ENCODE peak calls at places on chromosomes 3 and 15, in five cellular contexts. L is stomach, F is thyroid gland, C is A549, D is IMR-90. H is an unnamed sample. For H3K4me1, the result is how much of the 10 kb centered on the place peaks cover.

GRCh38 chr3:196968233-196969000 is at the start of gene PIGZ:
- DNase-seq in D (no peak), C (no peak), L (peak), F (peak), H (no peak)

GRCh38 chr3:52299815-52300611 is 12.4 kb downstream of the GLYCTK start:
- DNase-seq in L (peak), D (peak), F (peak), C (peak), H (peak)

GRCh38 chr15:51229907-51230328 is 108.5 kb downstream of the CYP19A1 start:
- DNase-seq in D (peak), F (no peak), L (no peak), C (peak), H (no peak)

GRCh38 chr3:59046839-59047238 is 3.0 kb downstream of the CFAP20DC start:
- DNase-seq in C (no peak), D (no peak), F (no peak), L (no peak), H (no peak)

GRCh38 chr3:31613654-31614053 is 80.9 kb downstream of the STT3B start:
- DNase-seq in L (no peak), C (no peak), F (no peak), D (peak), H (no peak)

GRCh38 chr3:69294014-69294771 is 91.7 kb downstream of the FRMD4B start:
- DNase-seq in F (no peak), C (peak), L (no peak), D (no peak), H (no peak)

GRCh38 chr3:32239638-32240550 is 1.4 kb downstream of the CMTM8 start:
- DNase-seq in F (peak), C (peak), D (no peak), L (peak), H (peak)

GRCh38 chr3:167305340-167305739 is 74.8 kb downstream of the ZBBX start:
- DNase-seq in F (no peak), C (no peak), L (no peak), D (no peak), H (no peak)

GRCh38 chr15:79408041-79408440 is 24.1 kb upstream of the MINAR1 start:
- DNase-seq in L (no peak), D (no peak), F (no peak), C (no peak), H (no peak)

GRCh38 chr3:149581248-149581647 is 76.6 kb downstream of the WWTR1 start:
- DNase-seq in C (no peak), F (no peak), L (no peak), D (no peak), H (no peak)

GRCh38 chr3:4222574-4222973 is 80.6 kb upstream of the SETMAR start:
- DNase-seq in F (no peak), L (no peak), D (no peak), C (no peak), H (no peak)

GRCh38 chr3:124607163-124607562 is 123.1 kb upstream of the UMPS start:
- DNase-seq in C (no peak), L (no peak), D (peak), F (no peak), H (no peak)

GRCh38 chr15:74307827-74308642 is 59.4 kb downstream of the CYP11A1 start:
- DNase-seq in C (peak), D (peak), L (peak), F (peak), H (peak)

GRCh38 chr3:133468251-133468721 is 68.4 kb downstream of the BFSP2 start:
- DNase-seq in C (no peak), F (no peak), D (peak), L (no peak), H (no peak)

GRCh38 chr3:44136421-44136820 is 105.3 kb upstream of the TOPAZ1 start:
- DNase-seq in F (no peak), C (no peak), D (no peak), L (no peak), H (no peak)

GRCh38 chr15:31136016-31136415 is 34.5 kb upstream of the TRPM1 start:
- DNase-seq in F (no peak), L (no peak), D (no peak), C (peak), H (no peak)

GRCh38 chr3:49124991-49125670 is 4.5 kb upstream of the USP19 start:
- DNase-seq in C (no peak), D (peak), L (no peak), F (no peak), H (no peak)

GRCh38 chr3:136889947-136890346 is 27.9 kb downstream of the NCK1 start:
- DNase-seq in C (no peak), D (no peak), L (no peak), F (no peak), H (no peak)

GRCh38 chr15:84810073-84810840 is 6.9 kb upstream of the ALPK3 start:
- DNase-seq in D (peak), C (no peak), L (no peak), F (no peak), H (no peak)

GRCh38 chr15:90184119-90184785 is 16.9 kb upstream of the SEMA4B start:
- DNase-seq in F (peak), L (peak), C (peak), D (no peak), H (peak)

GRCh38 chr3:192571197-192571791 is 156.0 kb downstream of the FGF12 start:
- DNase-seq in L (peak), D (peak), C (peak), F (peak), H (peak)

GRCh38 chr15:63476229-63476632 is 28.2 kb upstream of the USP3 start:
- DNase-seq in D (peak), F (no peak), L (no peak), C (peak), H (no peak)

GRCh38 chr3:120824613-120825012 is 82.1 kb downstream of the GTF2E1 start:
- DNase-seq in D (no peak), L (no peak), F (no peak), C (no peak), H (no peak)

GRCh38 chr3:138747229-138747628 is 87.5 kb downstream of the PIK3CB start:
- DNase-seq in D (no peak), F (no peak), L (no peak), C (no peak), H (no peak)

GRCh38 chr3:167653155-167653554 is 587 bp downstream of the WDR49 start:
- DNase-seq in D (no peak), L (no peak), F (no peak), C (no peak), H (no peak)

GRCh38 chr3:64444619-64445317 is 219.5 kb upstream of the PRICKLE2 start:
- DNase-seq in L (no peak), C (no peak), D (no peak), F (no peak), H (peak)

GRCh38 chr15:73936181-73936580 is 9.9 kb downstream of the LOXL1 start:
- DNase-seq in C (no peak), F (no peak), D (peak), L (no peak), H (no peak)

GRCh38 chr3:44880284-44880683 is 5.9 kb downstream of the TGM4 start:
- DNase-seq in D (peak), C (no peak), L (no peak), F (peak), H (no peak)

GRCh38 chr3:128060473-128061381 is 8.5 kb downstream of the SEC61A1 start:
- DNase-seq in L (no peak), F (no peak), D (peak), C (no peak), H (no peak)

GRCh38 chr3:115975353-115975752 is 352.0 kb downstream of the GAP43 start:
- DNase-seq in L (no peak), D (peak), F (no peak), C (peak), H (no peak)

GRCh38 chr15:73575636-73576247 is 57.4 kb downstream of the NPTN start:
- DNase-seq in F (peak), L (peak), D (peak), C (no peak), H (peak)

GRCh38 chr3:172355836-172356235 is 92.4 kb downstream of the GHSR start:
- DNase-seq in C (peak), L (peak), F (peak), D (peak), H (peak)

GRCh38 chr3:106765342-106765741 is 611.9 kb upstream of the CCDC54 start:
- DNase-seq in F (no peak), L (no peak), D (peak), C (peak), H (no peak)

GRCh38 chr3:115657168-115657567 is 33.9 kb downstream of the GAP43 start:
- DNase-seq in L (no peak), C (no peak), F (no peak), D (no peak), H (no peak)

GRCh38 chr3:157920804-157921203 is 185.4 kb downstream of the SHOX2 start:
- DNase-seq in F (no peak), C (no peak), D (no peak), L (no peak), H (no peak)

GRCh38 chr3:132641837-132642538 is 17.6 kb downstream of the ACAD11 start:
- DNase-seq in D (peak), L (no peak), F (no peak), C (peak), H (no peak)

GRCh38 chr3:81989274-81989673 is 227.8 kb upstream of the GBE1 start:
- DNase-seq in L (no peak), D (no peak), C (no peak), F (no peak), H (no peak)

GRCh38 chr3:81983382-81983781 is 221.9 kb upstream of the GBE1 start:
- DNase-seq in C (no peak), D (no peak), F (no peak), L (no peak), H (no peak)

GRCh38 chr3:81980566-81981494 is 219.4 kb upstream of the GBE1 start:
- DNase-seq in C (no peak), L (no peak), D (no peak), F (no peak), H (no peak)

GRCh38 chr3:81989773-81990172 is 228.3 kb upstream of the GBE1 start:
- DNase-seq in L (no peak), F (no peak), C (no peak), D (no peak), H (no peak)

DNA sequence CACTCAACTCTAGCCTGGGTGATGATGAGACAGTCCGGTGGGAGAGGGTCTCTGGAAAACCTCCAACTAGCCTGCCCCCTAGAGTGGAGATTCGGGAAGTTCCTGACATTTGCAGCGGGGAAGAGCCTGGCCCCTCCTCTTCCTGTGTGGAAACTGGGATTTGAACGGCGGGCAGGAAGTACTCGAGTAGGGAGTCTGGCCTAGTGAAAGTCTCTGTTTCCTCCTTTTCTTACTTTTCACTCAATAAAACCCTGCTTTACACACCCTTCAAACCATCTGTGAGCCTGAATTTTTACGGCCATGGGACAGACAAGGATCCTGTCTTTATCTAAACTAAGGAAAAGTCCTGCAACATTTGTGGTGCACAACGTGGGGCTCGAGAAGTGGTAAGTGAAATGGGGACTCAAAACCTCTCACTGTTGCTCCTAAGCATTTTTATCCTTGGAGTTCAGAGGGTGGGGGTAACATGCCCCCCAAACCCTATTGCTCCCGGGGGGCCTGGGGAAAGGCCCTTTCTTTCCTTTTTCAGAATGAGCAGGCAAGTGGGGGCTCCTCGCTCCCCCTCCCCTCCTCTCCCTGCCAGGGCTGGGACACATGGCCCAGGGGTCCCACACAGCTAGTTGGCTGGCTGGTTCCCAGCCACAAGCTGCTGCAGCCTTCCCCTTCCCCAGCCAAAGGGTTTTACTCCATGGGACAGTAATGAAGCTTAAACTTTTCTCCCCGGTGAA is 224.7 kb upstream of the GBE1 start:
- DNase-seq in L (no peak), F (no peak), D (no peak), C (peak), H (no peak)
- TF ChIP-seq POLR2A in L (no peak), F (no peak), D (no peak), C (no peak), H (no peak)

GRCh38 chr3:46289551-46289950 is 47.3 kb downstream of the CCR3 start:
- DNase-seq in C (no peak), D (no peak), F (no peak), L (no peak), H (no peak)

GRCh38 chr3:46293035-46293724 is 50.9 kb downstream of the CCR3 start:
- DNase-seq in C (no peak), L (no peak), F (no peak), D (no peak), H (no peak)

GRCh38 chr3:46285931-46286330 is 43.7 kb downstream of the CCR3 start:
- DNase-seq in C (no peak), L (no peak), F (no peak), D (no peak), H (no peak)

GRCh38 chr3:46286936-46287335 is 44.7 kb downstream of the CCR3 start:
- DNase-seq in C (no peak), F (no peak), D (no peak), L (no peak), H (no peak)

DNA sequence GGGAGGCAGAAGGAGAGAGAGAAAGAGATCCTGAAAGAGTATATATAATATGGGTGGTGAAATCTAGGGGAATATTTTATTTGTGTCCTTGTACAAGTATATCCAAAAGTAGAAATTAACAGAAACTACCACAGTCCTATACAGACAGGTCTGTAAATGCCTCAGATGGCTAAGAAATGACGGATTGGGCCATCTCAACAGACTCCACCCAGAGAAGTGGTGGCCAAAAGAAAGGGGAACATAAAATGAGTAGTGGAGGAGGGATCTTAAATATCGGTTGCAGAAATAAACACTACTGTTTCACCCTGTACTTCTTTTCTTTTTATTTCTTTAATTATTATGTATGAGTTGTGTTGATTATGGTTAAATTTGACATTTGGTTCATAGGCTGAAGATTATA is 47.7 kb downstream of the CCR3 start:
- DNase-seq in D (no peak), L (no peak), F (no peak), C (no peak), H (no peak)
- H3K4me1 ChIP-seq in D (under half), L (under half), F (under half), C (under half), H (under half)

DNA sequence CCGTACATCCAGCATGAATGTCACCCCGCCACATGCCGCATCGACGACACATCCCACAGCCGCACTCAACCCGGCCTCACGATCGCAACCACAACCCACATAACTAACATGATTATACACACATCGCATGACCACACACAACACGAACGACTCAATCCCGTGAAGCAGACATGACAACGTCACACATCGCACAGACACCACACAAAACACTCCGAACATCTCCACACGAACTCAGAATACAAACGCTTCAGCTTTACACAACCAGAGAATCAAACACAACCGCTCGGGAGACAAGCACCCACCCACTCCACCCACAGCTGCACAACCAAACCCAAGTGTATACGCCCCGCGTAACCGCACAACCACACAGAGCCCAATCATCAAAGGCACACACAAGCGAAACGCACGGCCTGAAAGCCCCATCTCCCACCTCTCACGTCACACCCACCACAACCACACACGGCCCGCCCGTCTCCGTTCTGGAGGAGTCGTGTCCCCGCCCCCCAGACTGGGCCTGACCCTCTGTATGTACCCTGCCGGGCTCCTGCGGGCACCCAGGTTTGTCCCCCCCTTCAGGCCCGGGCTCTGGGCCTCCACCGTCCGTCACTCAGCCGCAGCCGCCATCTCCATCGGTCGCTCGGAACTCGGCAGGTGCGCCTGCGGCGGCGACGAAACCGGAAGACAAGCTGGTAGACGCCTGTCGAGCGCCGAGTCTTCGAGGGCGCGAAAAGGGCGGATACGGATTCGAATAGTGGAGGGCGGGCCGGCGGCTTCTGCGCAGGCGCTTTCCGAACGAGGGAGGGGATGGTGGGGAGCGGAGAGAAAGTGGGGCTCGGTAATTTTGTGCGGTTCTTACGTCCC is at the start of gene RBSN:
- DNase-seq in L (peak), F (peak), D (peak), C (peak), H (peak)
- TF ChIP-seq POLR2A in L (no peak), F (no peak), D (peak), C (peak), H (peak)

GRCh38 chr15:36361351-36361870 is 218.0 kb upstream of the CDIN1 start:
- DNase-seq in D (peak), F (no peak), C (no peak), L (no peak), H (no peak)

GRCh38 chr15:36363335-36363734 is 216.1 kb upstream of the CDIN1 start:
- DNase-seq in D (peak), F (no peak), C (peak), L (no peak), H (no peak)

GRCh38 chr15:36359286-36359685 is 220.1 kb upstream of the CDIN1 start:
- DNase-seq in L (no peak), F (no peak), C (no peak), D (no peak), H (no peak)

GRCh38 chr15:36364377-36364776 is 215.0 kb upstream of the CDIN1 start:
- DNase-seq in L (no peak), F (no peak), C (no peak), D (no peak), H (no peak)

DNA sequence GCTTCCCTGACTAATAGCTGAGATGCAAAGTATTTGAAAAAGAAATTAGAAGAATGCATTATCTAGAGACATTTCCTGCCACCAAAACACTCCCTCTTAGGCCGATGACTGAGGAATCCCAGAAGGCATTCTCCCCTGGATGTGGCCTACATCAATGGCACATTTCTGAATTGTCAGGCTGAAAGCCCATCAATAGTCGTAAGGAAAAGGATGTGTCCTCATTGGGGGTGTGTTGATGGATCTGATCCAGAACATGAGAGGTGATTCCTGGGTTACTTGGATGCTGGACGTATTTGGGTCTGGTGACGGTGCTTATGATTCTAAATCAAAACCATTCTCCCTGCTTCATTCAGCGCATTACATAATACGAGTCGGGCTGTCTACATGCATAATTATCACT is 216.9 kb upstream of the CDIN1 start:
- DNase-seq in L (no peak), F (no peak), C (no peak), D (peak), H (no peak)
- H3K4me1 ChIP-seq in L (under half), F (under half), C (under half), D (under half), H (under half)

DNA sequence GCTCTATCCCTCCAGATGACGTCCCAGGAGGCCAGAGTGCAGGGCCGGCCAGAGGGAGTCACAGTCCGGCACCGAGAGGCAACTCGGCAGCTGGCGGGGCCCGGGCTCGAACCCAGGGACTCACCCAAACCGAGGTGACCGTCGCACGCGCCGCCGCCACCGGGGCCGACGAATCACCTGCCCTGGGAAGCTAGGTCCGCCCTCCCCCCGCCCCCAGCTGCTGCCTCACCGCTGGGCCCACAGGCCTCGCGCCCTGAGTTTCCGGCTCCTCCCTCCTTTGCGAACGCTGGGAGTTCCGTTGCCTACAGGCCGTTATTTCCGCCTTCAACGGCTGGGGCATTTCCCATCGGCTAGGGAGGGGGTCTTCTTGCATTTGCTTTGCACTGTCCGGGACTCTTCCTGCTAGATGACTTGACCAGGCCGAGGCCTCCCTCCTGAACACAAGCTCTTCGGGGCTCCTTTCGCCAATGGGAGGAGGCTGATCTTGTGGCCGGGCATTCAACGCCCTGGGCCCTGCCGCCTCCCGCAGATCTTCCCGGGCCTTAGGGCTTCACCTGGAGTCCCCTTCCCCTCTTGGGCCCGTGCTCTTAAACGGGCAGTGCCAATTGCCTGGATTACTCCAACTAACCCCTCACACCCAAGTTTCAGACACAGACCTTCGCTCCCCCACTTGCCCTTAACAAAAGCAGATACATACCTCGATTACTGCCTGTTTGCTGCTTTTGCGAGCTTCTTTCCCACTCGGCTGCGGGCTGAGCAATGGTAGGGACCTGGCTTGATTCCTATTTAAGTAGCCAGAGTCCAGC is at the start of gene SNUPN:
- DNase-seq in C (peak), L (peak), D (peak), F (peak), H (peak)
- TF ChIP-seq POLR2A in C (peak), L (no peak), D (peak), F (no peak), H (peak)

GRCh38 chr15:44296625-44297524 is 8.4 kb downstream of the GOLM2 start:
- DNase-seq in C (peak), D (peak), F (no peak), L (no peak), H (peak)
- H3K4me1 ChIP-seq in C (under half), D (under half), F (under half), L (under half), H (under half)

H was measured in body of pancreas.